ENCODE peak calls at places on chromosomes 6 and 20, in five cellular contexts. G is CD4-positive, CD25-positive, alpha-beta regulatory T cell; D is heart left ventricle; O is IMR-90; M is HCT116. I is an unnamed sample.

GRCh38 chr20:10949930-10950783 is 276.4 kb upstream of the JAG1 start:
- ATAC-seq in G (no peak), D (no peak), O (no peak), M (no peak), I (no peak)

GRCh38 chr20:58818585-58819285 is 32.0 kb downstream of the GNAS-AS1 start:
- ATAC-seq in G (no peak), D (no peak), O (peak), M (no peak), I (no peak)

GRCh38 chr20:63567382-63568169 is 6.5 kb downstream of the HELZ2 start:
- ATAC-seq in G (peak), D (peak), O (no peak), M (no peak), I (peak)

GRCh38 chr6:106600329-106600728 is 29.0 kb downstream of the RTN4IP1 start:
- ATAC-seq in G (no peak), D (no peak), O (peak), M (no peak), I (no peak)

GRCh38 chr6:14231546-14232280 is 114.1 kb downstream of the CD83 start:
- ATAC-seq in G (no peak), D (no peak), O (no peak), M (no peak), I (no peak)

GRCh38 chr20:39473533-39473932 is 511.4 kb downstream of the DHX35 start:
- ATAC-seq in G (no peak), D (no peak), O (no peak), M (no peak), I (no peak)

GRCh38 chr6:159255434-159255951 is 86.3 kb downstream of the FNDC1 start:
- ATAC-seq in G (no peak), D (no peak), O (no peak), M (no peak), I (no peak)

GRCh38 chr6:139597781-139598368 is 223.4 kb upstream of the CITED2 start:
- ATAC-seq in G (no peak), D (peak), O (peak), M (no peak), I (peak)

GRCh38 chr6:25053875-25054371 is 118.2 kb upstream of the RIPOR2 start:
- ATAC-seq in G (peak), D (peak), O (peak), M (no peak), I (peak)

GRCh38 chr6:141212296-141212695 is 920.4 kb upstream of the GJE1 start:
- ATAC-seq in G (no peak), D (no peak), O (no peak), M (peak), I (no peak)

GRCh38 chr6:125207956-125208355 is 54.4 kb downstream of the TPD52L1 start:
- ATAC-seq in G (no peak), D (no peak), O (peak), M (no peak), I (peak)

GRCh38 chr20:61853073-61854005 is 212.3 kb downstream of the TAF4 start:
- ATAC-seq in G (no peak), D (no peak), O (no peak), M (no peak), I (no peak)

GRCh38 chr6:143034689-143035334 is 25.9 kb upstream of the AIG1 start:
- ATAC-seq in G (no peak), D (no peak), O (no peak), M (no peak), I (no peak)

GRCh38 chr6:12391472-12391871 is 101.3 kb downstream of the EDN1 start:
- ATAC-seq in G (no peak), D (no peak), O (no peak), M (no peak), I (no peak)

GRCh38 chr6:105794263-105794662 is 291.9 kb upstream of the PRDM1 start:
- ATAC-seq in G (no peak), D (peak), O (no peak), M (no peak), I (peak)

GRCh38 chr6:7328159-7328713 is 15.2 kb upstream of the SSR1 start:
- ATAC-seq in G (no peak), D (no peak), O (no peak), M (no peak), I (no peak)

GRCh38 chr6:157561929-157562810 is 181.2 kb downstream of the ZDHHC14 start:
- ATAC-seq in G (no peak), D (no peak), O (no peak), M (no peak), I (peak)

GRCh38 chr6:119676230-119676629 is 326.7 kb upstream of the MAN1A1 start:
- ATAC-seq in G (no peak), D (no peak), O (no peak), M (no peak), I (no peak)

GRCh38 chr6:119658917-119659316 is 309.4 kb upstream of the MAN1A1 start:
- ATAC-seq in G (no peak), D (no peak), O (no peak), M (no peak), I (no peak)

GRCh38 chr6:142313284-142313683 is 11.5 kb downstream of the ADGRG6 start:
- ATAC-seq in G (no peak), D (no peak), O (peak), M (no peak), I (peak)

GRCh38 chr6:105091140-105091829 is 88.5 kb downstream of the POPDC3 start:
- ATAC-seq in G (no peak), D (peak), O (no peak), M (no peak), I (no peak)

GRCh38 chr6:33761581-33761921 is 14.8 kb upstream of the IP6K3 start:
- ATAC-seq in G (no peak), D (peak), O (no peak), M (no peak), I (no peak)

GRCh38 chr6:3882865-3883264 is 33.7 kb downstream of the FAM50B start:
- ATAC-seq in G (no peak), D (peak), O (peak), M (no peak), I (no peak)